ENCODE peak calls at places on chromosomes 12 and 14, in seven cellular contexts. O is activated CD8-positive, alpha-beta T cell treated with anti-CD3 and anti-CD28 coated beads, Interleukin-2, amount 10 ng/mL, durations not matched to agents 7 days and 5 days; G is D721Med; I is CD4-positive, alpha-beta T cell; A is stimulated activated CD4-positive, alpha-beta T cell treated with anti-CD3 and anti-CD28 coated beads, Interleukin-12 subunit alpha, Interleukin-12 subunit beta, amount 100 ng/mL, for 4 hours; M is cardiac muscle cell; P is caudate nucleus. F is an unnamed sample.

GRCh38 chr14:54881235-54881760 is 21.3 kb downstream of the GCH1 start:
- DNase-seq in O (peak), G (no peak), I (no peak), A (no peak), M (no peak), P (no peak), F (no peak)

GRCh38 chr14:24427537-24428508 is 1.6 kb downstream of the CBLN3 start:
- DNase-seq in O (no peak), G (no peak), I (no peak), A (no peak), M (no peak), P (no peak), F (peak)

GRCh38 chr14:96091149-96091693 is 52.1 kb downstream of the C14orf132 start:
- DNase-seq in O (no peak), G (peak), I (no peak), A (no peak), M (no peak), P (peak), F (peak)

GRCh38 chr12:43836455-43836989 is 641 bp downstream of the TMEM117 start:
- DNase-seq in O (no peak), G (no peak), I (no peak), A (no peak), M (no peak), P (no peak), F (no peak)

GRCh38 chr12:107616941-107617340 is 68.7 kb upstream of the PWP1 start:
- DNase-seq in O (no peak), G (no peak), I (no peak), A (no peak), M (no peak), P (no peak), F (no peak)

GRCh38 chr12:131112690-131113290 is 159.1 kb downstream of the ADGRD1 start:
- DNase-seq in O (no peak), G (no peak), I (no peak), A (no peak), M (no peak), P (no peak), F (no peak)

GRCh38 chr12:47903927-47904646 is 707 bp downstream of the VDR start:
- DNase-seq in O (peak), G (no peak), I (no peak), A (peak), M (no peak), P (no peak), F (no peak)

GRCh38 chr12:93563807-93564538 is 8.5 kb upstream of the SOCS2 start:
- DNase-seq in O (peak), G (no peak), I (no peak), A (no peak), M (peak), P (no peak), F (peak)

GRCh38 chr14:105096206-105096875 is 31.1 kb upstream of the GPR132 start:
- DNase-seq in O (no peak), G (no peak), I (no peak), A (no peak), M (no peak), P (no peak), F (no peak)

GRCh38 chr14:61211476-61212262 is 69.5 kb downstream of the TMEM30B start:
- DNase-seq in O (no peak), G (no peak), I (no peak), A (no peak), M (no peak), P (no peak), F (no peak)

GRCh38 chr14:61438860-61439765 is 117.7 kb downstream of the PRKCH start:
- DNase-seq in O (peak), G (no peak), I (no peak), A (no peak), M (peak), P (no peak), F (peak)

GRCh38 chr12:80814453-80814852 is 97.7 kb downstream of the MYF5 start:
- DNase-seq in O (no peak), G (no peak), I (no peak), A (no peak), M (no peak), P (no peak), F (no peak)

F was measured in left lobe of liver.